ENCODE peak calls at places on chromosomes 2 and 18, in four cellular contexts. L is amygdala, H is T1000, Q is IMR-90. N is an unnamed sample.

GRCh38 chr18:28032177-28032576 is 144.8 kb downstream of the CDH2 start:
- DNase-seq in L (no peak), H (no peak), Q (no peak), N (no peak)

GRCh38 chr2:37564356-37564755 is 107.1 kb downstream of the CDC42EP3 start:
- DNase-seq in L (no peak), H (no peak), Q (no peak), N (no peak)

GRCh38 chr2:2192385-2192957 is 138.6 kb downstream of the MYT1L start:
- DNase-seq in L (no peak), H (no peak), Q (no peak), N (no peak)

GRCh38 chr2:73067043-73067442 is 4.5 kb downstream of the SFXN5 start:
- DNase-seq in L (no peak), H (no peak), Q (no peak), N (no peak)

GRCh38 chr2:95277246-95277906 is 3.1 kb downstream of the PROM2 start:
- DNase-seq in L (no peak), H (no peak), Q (no peak), N (no peak)

GRCh38 chr2:178521304-178522150 is 41.3 kb downstream of the PLEKHA3 start:
- DNase-seq in L (no peak), H (no peak), Q (no peak), N (no peak)

GRCh38 chr18:32576296-32576916 is 105.7 kb upstream of the GAREM1 start:
- DNase-seq in L (no peak), H (no peak), Q (peak; percentile 5), N (peak; percentile 13)

GRCh38 chr2:97706708-97707345 is 6.5 kb upstream of the ZAP70 start:
- DNase-seq in L (no peak), H (no peak), Q (no peak), N (no peak)

GRCh38 chr2:109397883-109398282 is 215.9 kb downstream of the SEPTIN10 start:
- DNase-seq in L (no peak), H (no peak), Q (no peak), N (no peak)

GRCh38 chr18:12766986-12767433 is 64.2 kb downstream of the PSMG2 start:
- DNase-seq in L (no peak), H (no peak), Q (no peak), N (peak; percentile 32)

GRCh38 chr2:56183643-56184499 is at the start of gene CCDC85A:
- DNase-seq in L (peak; percentile 59), H (peak; percentile 83), Q (peak; percentile 55), N (peak; percentile 81)

GRCh38 chr2:104745856-104746255 is 108.1 kb upstream of the POU3F3 start:
- DNase-seq in L (no peak), H (no peak), Q (no peak), N (no peak)

GRCh38 chr2:222892321-222892720 is 31.5 kb downstream of the ACSL3 start:
- DNase-seq in L (no peak), H (no peak), Q (peak; percentile 64), N (no peak)

GRCh38 chr18:48952287-48953095 is 1.7 kb upstream of the SMAD7 start:
- DNase-seq in L (peak; percentile 74), H (peak; percentile 60), Q (peak; percentile 86), N (no peak)